ENCODE peak calls at places on chromosomes 4 and X, in seven cellular contexts. I is tibial artery, A is Peyer's patch, N is Calu3, J is esophagus squamous epithelium, R is K562, Z is HFFc6. M is an unnamed sample.
A peak's percentile ranks its signal among the peaks of the same experiment; 100 is the strongest.

GRCh38 chr4:176565044-176565443 is 227.7 kb downstream of the VEGFC start:
- DNase-seq in I (no peak), R (no peak), A (no peak), Z (no peak), N (no peak), J (no peak), M (no peak)

GRCh38 chrX:150506486-150506885 is 61.9 kb upstream of the MTM1 start:
- DNase-seq in Z (no peak), I (no peak), N (no peak), R (no peak), J (no peak), A (no peak), M (no peak)

GRCh38 chr4:55871299-55871800 is 17.9 kb downstream of the EXOC1 start:
- DNase-seq in I (no peak), N (no peak), R (no peak), J (no peak), A (no peak), Z (no peak), M (no peak)

GRCh38 chr4:114597410-114598115 is 1.0 kb upstream of the UGT8 start:
- DNase-seq in I (no peak), N (no peak), R (no peak), Z (no peak), A (no peak), J (no peak), M (no peak)

GRCh38 chrX:10486373-10486772 is 134.0 kb downstream of the MID1 start:
- DNase-seq in I (no peak), Z (peak; percentile 9), R (no peak), J (no peak), A (no peak), N (no peak), M (peak; percentile 35)

GRCh38 chrX:153662266-153662665 is 11.3 kb downstream of the PNCK start:
- DNase-seq in R (peak; percentile 23), A (peak; percentile 84), N (peak; percentile 60), J (no peak), I (no peak), Z (no peak), M (no peak)

GRCh38 chrX:9310596-9310995 is 154.3 kb upstream of the TBL1X start:
- DNase-seq in A (no peak), Z (peak; percentile 66), R (no peak), N (no peak), I (no peak), J (no peak), M (no peak)

GRCh38 chr4:139007640-139008039 is 7.9 kb upstream of the NOCT start:
- DNase-seq in N (no peak), A (peak; percentile 64), R (no peak), I (no peak), Z (no peak), J (no peak), M (no peak)

GRCh38 chrX:109839694-109840358 is 106.8 kb upstream of the ACSL4 start:
- DNase-seq in N (no peak), Z (no peak), A (no peak), I (peak; percentile 58), R (peak; percentile 54), J (no peak), M (no peak)

GRCh38 chr4:159206427-159206871 is 103.6 kb downstream of the RAPGEF2 start:
- DNase-seq in J (no peak), R (no peak), Z (peak; percentile 18), A (no peak), I (no peak), N (no peak), M (no peak)

GRCh38 chrX:42821803-42822443 is 44.0 kb upstream of the PPP1R2C start:
- DNase-seq in I (no peak), N (no peak), R (no peak), J (no peak), A (no peak), Z (no peak), M (no peak)

GRCh38 chrX:15151267-15152196 is 118.4 kb downstream of the ASB9 start:
- DNase-seq in A (no peak), R (no peak), I (no peak), J (no peak), N (no peak), Z (no peak), M (no peak)

GRCh38 chr4:93031431-93032098 is 727.8 kb downstream of the GRID2 start:
- DNase-seq in N (no peak), A (no peak), I (no peak), Z (no peak), R (no peak), J (no peak), M (peak; percentile 10)

GRCh38 chr4:153141238-153141637 is 63.0 kb upstream of the TRIM2 start:
- DNase-seq in R (no peak), I (no peak), A (no peak), Z (no peak), J (no peak), N (no peak), M (no peak)

GRCh38 chr4:152327606-152328453 is 208.1 kb downstream of the FBXW7 start:
- DNase-seq in I (no peak), R (no peak), N (no peak), Z (no peak), A (no peak), J (no peak), M (no peak)

GRCh38 chr4:19494958-19495357 is 756.7 kb upstream of the SLIT2 start:
- DNase-seq in R (no peak), N (no peak), I (no peak), A (no peak), J (no peak), Z (no peak), M (no peak)

GRCh38 chrX:24902808-24903207 is 113.0 kb downstream of the ARX start:
- DNase-seq in I (no peak), Z (peak; percentile 24), N (no peak), R (no peak), A (no peak), J (no peak), M (no peak)

GRCh38 chrX:23248187-23248586 is 86.5 kb upstream of the PTCHD1 start:
- DNase-seq in J (no peak), R (no peak), I (no peak), N (no peak), A (no peak), Z (no peak), M (no peak)

GRCh38 chr4:52038109-52038912 is at the start of gene SGCB:
- DNase-seq in Z (no peak), J (peak; percentile 7), R (peak; percentile 34), N (peak; percentile 57), A (peak; percentile 76), I (peak; percentile 78), M (no peak)

GRCh38 chr4:120769227-120769626 is 153.3 kb downstream of the PRDM5 start:
- DNase-seq in J (no peak), R (no peak), N (peak; percentile 1), I (no peak), Z (peak; percentile 28), A (no peak), M (peak; percentile 15)

GRCh38 chr4:82823062-82823461 is 24.5 kb upstream of the SCD5 start:
- DNase-seq in I (no peak), Z (peak; percentile 45), N (no peak), A (no peak), J (no peak), R (no peak), M (no peak)

GRCh38 chr4:90546114-90546513 is 418.9 kb downstream of the CCSER1 start:
- DNase-seq in A (no peak), Z (no peak), J (no peak), R (no peak), N (peak; percentile 4), I (no peak), M (no peak)

GRCh38 chrX:126165721-126166401 is at the start of gene DCAF12L2:
- DNase-seq in I (no peak), A (no peak), J (no peak), N (no peak), Z (no peak), R (no peak), M (no peak)

GRCh38 chr4:154818230-154818629 is 37.2 kb downstream of the RBM46 start:
- DNase-seq in I (no peak), A (no peak), R (no peak), Z (no peak), N (no peak), J (no peak), M (no peak)

GRCh38 chr4:154822775-154823174 is 41.7 kb downstream of the RBM46 start:
- DNase-seq in A (no peak), N (no peak), R (no peak), I (no peak), J (no peak), Z (peak; percentile 80), M (no peak)
- TF ChIP-seq CTCF in A (no peak), N (no peak), R (no peak), I (no peak), J (no peak), Z (no peak), M (no peak)

GRCh38 chrX:16444353-16444752 is 205.6 kb upstream of the S100G start:
- DNase-seq in I (no peak), A (no peak), J (no peak), Z (peak; percentile 69), N (no peak), R (no peak), M (no peak)

GRCh38 chrX:16445166-16445752 is 204.7 kb upstream of the S100G start:
- DNase-seq in Z (peak; percentile 3), N (peak; percentile 32), A (peak; percentile 75), R (peak; percentile 24), I (no peak), J (no peak), M (no peak)
- TF ChIP-seq CTCF in Z (peak; percentile 76), N (peak; percentile 70), A (no peak), R (peak; percentile 67), I (peak; percentile 39), J (peak; percentile 37), M (peak; percentile 69)

GRCh38 chr4:47510506-47511143 is 25.6 kb downstream of the ATP10D start:
- DNase-seq in Z (peak; percentile 23), N (no peak), R (no peak), I (no peak), A (no peak), J (no peak), M (peak; percentile 19)
- TF ChIP-seq CTCF in Z (peak; percentile 73), N (no peak), R (no peak), I (peak; percentile 22), A (no peak), J (no peak), M (no peak)

GRCh38 chr4:80024335-80024734 is 48.7 kb downstream of the ANTXR2 start:
- DNase-seq in J (no peak), Z (no peak), I (no peak), R (no peak), A (no peak), N (no peak), M (no peak)

GRCh38 chr4:80029364-80029763 is 43.7 kb downstream of the ANTXR2 start:
- DNase-seq in I (no peak), N (no peak), R (no peak), A (no peak), J (no peak), Z (no peak), M (no peak)

GRCh38 chr4:80027611-80028010 is 45.4 kb downstream of the ANTXR2 start:
- DNase-seq in J (no peak), N (no peak), R (no peak), I (no peak), A (no peak), Z (no peak), M (no peak)

DNA sequence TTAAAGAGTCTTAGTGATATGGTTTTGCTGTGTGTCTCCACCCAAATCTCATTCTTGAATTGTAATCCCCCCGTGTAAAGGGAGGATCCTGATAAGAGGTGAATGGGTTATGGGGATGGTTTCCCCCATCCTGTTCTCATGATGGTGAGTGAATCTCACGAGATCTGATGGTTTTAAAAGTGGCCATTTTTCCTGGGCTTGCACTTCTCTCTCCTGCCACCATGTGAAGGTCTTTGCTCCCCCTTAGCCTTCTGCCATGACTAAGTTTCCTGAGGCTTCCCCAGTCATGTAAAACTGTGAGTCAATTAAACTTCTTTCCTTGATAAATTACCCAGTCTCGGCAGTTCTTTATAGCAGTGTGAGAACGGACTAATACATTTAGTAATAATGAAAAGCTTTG is 46.9 kb downstream of the ANTXR2 start:
- DNase-seq in Z (peak; percentile 17), N (no peak), I (no peak), R (no peak), J (no peak), A (no peak), M (no peak)
- TF ChIP-seq CTCF in Z (peak; percentile 40), N (no peak), I (no peak), R (no peak), J (no peak), A (no peak), M (no peak)

M was measured in epithelial cell of proximal tubule.